ENCODE peak calls at places on chromosome 3, in seven cellular contexts. X is coronary artery; V is neural crest cell; A is stimulated activated CD8-positive, alpha-beta memory T cell treated with anti-CD3 and anti-CD28 coated beads, Interleukin-15, amount 100 ng/mL, for 4 hours; G is upper lobe of right lung; E is NCI-H1694 treated with DMSO at 0.1 percent for 48 hours; Q is T-cell. D is an unnamed sample.

GRCh38 chr3:88150371-88150770 is 612 bp downstream of the C3orf38 start:
- DNase-seq in V (no peak), G (no peak), E (no peak), Q (no peak), A (no peak), X (no peak), D (no peak)

GRCh38 chr3:123055352-123055751 is 11.5 kb upstream of the PDIA5 start:
- DNase-seq in X (peak; percentile 19), G (no peak), Q (no peak), A (no peak), V (no peak), E (no peak), D (no peak)

GRCh38 chr3:183555541-183556081 is at the start of gene KLHL6:
- DNase-seq in A (peak; percentile 45), V (no peak), X (no peak), E (no peak), Q (peak; percentile 67), G (peak; percentile 74), D (peak; percentile 51)

GRCh38 chr3:195023989-195024388 is 247.0 kb downstream of the XXYLT1 start:
- DNase-seq in X (no peak), V (no peak), A (no peak), Q (no peak), G (peak; percentile 3), E (no peak), D (no peak)

GRCh38 chr3:117874028-117874765 is 1160.4 kb downstream of the IGSF11 start:
- DNase-seq in Q (no peak), G (no peak), E (no peak), V (no peak), A (no peak), X (no peak), D (no peak)

GRCh38 chr3:4350789-4351163 is 47.6 kb downstream of the SETMAR start:
- DNase-seq in A (peak; percentile 6), Q (peak; percentile 49), X (no peak), G (no peak), E (peak; percentile 0), V (peak; percentile 19), D (no peak)

GRCh38 chr3:58577269-58577821 is at the start of gene FAM107A:
- DNase-seq in E (no peak), X (no peak), G (no peak), A (no peak), Q (no peak), V (no peak), D (no peak)

GRCh38 chr3:185328324-185329004 is 34.5 kb upstream of the MAP3K13 start:
- DNase-seq in V (no peak), Q (no peak), E (no peak), X (no peak), G (no peak), A (no peak), D (no peak)

GRCh38 chr3:177764377-177764912 is 567.2 kb upstream of the TBL1XR1 start:
- DNase-seq in A (no peak), Q (no peak), G (no peak), V (no peak), E (no peak), X (no peak), D (no peak)

GRCh38 chr3:48558446-48559134 is 2.0 kb upstream of the PFKFB4 start:
- DNase-seq in Q (no peak), X (no peak), G (peak; percentile 86), V (no peak), E (no peak), A (no peak), D (no peak)

GRCh38 chr3:153602801-153603200 is 440.8 kb downstream of the RAP2B start:
- DNase-seq in A (no peak), V (no peak), X (no peak), E (no peak), Q (no peak), G (no peak), D (no peak)

GRCh38 chr3:125398952-125399351 is 23.8 kb upstream of the ZNF148 start:
- DNase-seq in G (no peak), Q (no peak), X (no peak), V (no peak), E (no peak), A (no peak), D (no peak)

GRCh38 chr3:38479431-38480092 is 16.6 kb upstream of the EXOG start:
- DNase-seq in X (no peak), Q (peak; percentile 29), V (peak; percentile 41), G (no peak), E (no peak), A (no peak), D (no peak)

GRCh38 chr3:141728355-141728892 is 9.7 kb upstream of the RNF7 start:
- DNase-seq in G (no peak), Q (no peak), E (no peak), A (no peak), V (no peak), X (no peak), D (no peak)

GRCh38 chr3:74267583-74268184 is 346.8 kb downstream of the CNTN3 start:
- DNase-seq in V (peak; percentile 36), G (no peak), A (no peak), Q (no peak), E (peak; percentile 1), X (no peak), D (no peak)

GRCh38 chr3:34508732-34509131 is 710.3 kb downstream of the PDCD6IP start:
- DNase-seq in X (no peak), A (no peak), Q (no peak), G (no peak), V (no peak), E (no peak), D (no peak)

GRCh38 chr3:188345223-188345622 is 191.3 kb downstream of the LPP start:
- DNase-seq in E (no peak), G (no peak), X (no peak), V (no peak), A (no peak), Q (no peak), D (no peak)

GRCh38 chr3:136818191-136818850 is 605 bp upstream of the SLC35G2 start:
- DNase-seq in Q (no peak), V (no peak), X (peak; percentile 79), E (no peak), G (no peak), A (no peak), D (peak; percentile 21)

D was measured in activated B cell treated with CpG ODN at 0.5 μM for 24 hours.